ENCODE peak calls at places on chromosomes 13 and 19, in six cellular contexts. A, J, F, R, H and L are unnamed samples.

GRCh38 chr13:27336005-27336673 is 65.5 kb downstream of the RASL11A start:
- DNase-seq in A (no peak), H (no peak), J (peak), R (peak), F (no peak), L (no peak)

GRCh38 chr13:84400711-84401110 is 518.4 kb upstream of the SLITRK1 start:
- DNase-seq in R (peak), J (peak), A (no peak), F (no peak), H (no peak), L (no peak)

GRCh38 chr13:85825454-85825853 is 26.2 kb upstream of the SLITRK6 start:
- DNase-seq in H (no peak), F (no peak), A (no peak), R (no peak), J (no peak), L (no peak)

GRCh38 chr13:100434010-100434763 is 154.4 kb downstream of the GGACT start:
- DNase-seq in A (no peak), H (no peak), J (peak), F (no peak), R (no peak), L (no peak)

GRCh38 chr13:112055417-112056206 is 11.3 kb upstream of the SOX1 start:
- DNase-seq in R (no peak), F (no peak), A (peak), H (no peak), J (no peak), L (no peak)

GRCh38 chr13:109768176-109768575 is 18.2 kb downstream of the IRS2 start:
- DNase-seq in A (no peak), R (no peak), F (no peak), J (no peak), H (no peak), L (no peak)

GRCh38 chr13:19685034-19685433 is 51.6 kb downstream of the MPHOSPH8 start:
- DNase-seq in F (no peak), A (no peak), J (no peak), R (no peak), H (no peak), L (no peak)

GRCh38 chr19:29635963-29636362 is 29.3 kb upstream of the PLEKHF1 start:
- DNase-seq in R (no peak), F (no peak), H (no peak), J (no peak), A (no peak), L (no peak)

GRCh38 chr13:51040431-51040830 is 70.6 kb downstream of the C13orf42 start:
- DNase-seq in H (no peak), A (no peak), R (no peak), J (no peak), F (no peak), L (no peak)

GRCh38 chr19:8900421-8900820 is 68.2 kb downstream of the MBD3L1 start:
- DNase-seq in A (no peak), H (no peak), R (no peak), J (no peak), F (no peak), L (no peak)

GRCh38 chr19:38207543-38207942 is 16.5 kb downstream of the DPF1 start:
- DNase-seq in A (no peak), J (no peak), R (no peak), H (no peak), F (no peak), L (no peak)

GRCh38 chr19:55283548-55284393 is at the start of gene BRSK1:
- DNase-seq in R (no peak), H (peak), J (peak), F (no peak), A (peak), L (peak)

GRCh38 chr13:30744056-30744684 is 8.8 kb downstream of the ALOX5AP start:
- DNase-seq in F (no peak), H (no peak), R (no peak), A (no peak), J (no peak), L (no peak)

GRCh38 chr13:101474419-101474957 is 22.0 kb downstream of the ITGBL1 start:
- DNase-seq in R (peak), A (peak), J (peak), H (no peak), F (peak), L (no peak)

GRCh38 chr13:113589251-113589960 is 4.9 kb downstream of the TFDP1 start:
- DNase-seq in A (no peak), J (no peak), F (peak), H (peak), R (no peak), L (peak)

GRCh38 chr19:10001899-10002298 is 8.4 kb downstream of the COL5A3 start:
- DNase-seq in A (peak), H (peak), F (no peak), R (no peak), J (peak), L (peak)

GRCh38 chr19:35000647-35001501 is 751 bp downstream of the GRAMD1A start:
- DNase-seq in R (no peak), J (peak), F (no peak), A (peak), H (no peak), L (no peak)

GRCh38 chr19:44876930-44877530 is 14.0 kb upstream of the TOMM40 start:
- DNase-seq in R (no peak), J (no peak), F (no peak), H (no peak), A (no peak), L (no peak)

GRCh38 chr19:38294090-38294489 is 10.0 kb upstream of the C19orf33 start:
- DNase-seq in J (no peak), R (no peak), H (no peak), A (no peak), F (no peak), L (no peak)

GRCh38 chr19:40445945-40446784 is 2.0 kb upstream of the SERTAD3 start:
- DNase-seq in J (no peak), F (no peak), R (no peak), A (peak), H (no peak), L (no peak)

GRCh38 chr19:55386515-55386947 is 799 bp downstream of the RPL28 start:
- DNase-seq in A (no peak), H (no peak), J (no peak), R (no peak), F (no peak), L (no peak)

GRCh38 chr13:99978781-99979452 is 2.7 kb upstream of the ZIC2 start:
- DNase-seq in H (no peak), A (peak), R (no peak), J (no peak), F (no peak), L (no peak)

GRCh38 chr19:55312621-55313117 is 12.5 kb downstream of the TMEM150B start:
- DNase-seq in A (no peak), H (no peak), R (no peak), J (no peak), F (no peak), L (no peak)

GRCh38 chr19:12783226-12783848 is 7.9 kb upstream of the JUNB start:
- DNase-seq in R (no peak), J (no peak), F (no peak), A (no peak), H (no peak), L (peak)

GRCh38 chr13:67119481-67119883 is 110.7 kb downstream of the PCDH9 start:
- DNase-seq in A (no peak), F (no peak), R (peak), J (peak), H (no peak), L (no peak)

GRCh38 chr13:27619711-27620376 is 485 bp downstream of the LNX2 start:
- DNase-seq in R (no peak), A (no peak), H (peak), F (peak), J (peak), L (peak)

GRCh38 chr19:33301900-33302174 is 497 bp downstream of the CEBPA start:
- DNase-seq in F (no peak), J (no peak), R (no peak), A (peak), H (no peak), L (no peak)
- H3K4me3 ChIP-seq in F (peak), J (peak), R (no peak), A (peak), H (peak), L (peak)

GRCh38 chr13:47459512-47459911 is 541.6 kb downstream of the SUCLA2 start:
- DNase-seq in R (no peak), A (peak), J (peak), H (no peak), F (no peak), L (no peak)
- TF ChIP-seq CTCF in R (peak), A (peak), J (peak), H (no peak), F (peak), L (no peak)

GRCh38 chr19:18290250-18291018 is 9.0 kb upstream of the JUND start:
- DNase-seq in A (no peak), F (peak), H (peak), J (peak), R (no peak), L (no peak)

GRCh38 chr19:18289471-18290066 is 8.1 kb upstream of the JUND start:
- DNase-seq in F (no peak), R (no peak), A (no peak), J (no peak), H (no peak), L (no peak)

GRCh38 chr19:18292460-18292809 is 11.0 kb upstream of the JUND start:
- DNase-seq in R (no peak), A (no peak), J (no peak), F (no peak), H (no peak), L (no peak)

GRCh38 chr19:18291590-18292459 is 10.4 kb upstream of the JUND start:
- DNase-seq in R (no peak), A (peak), F (peak), H (peak), J (peak), L (peak)

GRCh38 chr19:18291019-18291524 is 9.7 kb upstream of the JUND start:
- DNase-seq in H (peak), J (peak), F (peak), R (no peak), A (no peak), L (no peak)
- H3K4me3 ChIP-seq in H (peak), J (peak), F (peak), R (peak), A (peak), L (peak)

DNA sequence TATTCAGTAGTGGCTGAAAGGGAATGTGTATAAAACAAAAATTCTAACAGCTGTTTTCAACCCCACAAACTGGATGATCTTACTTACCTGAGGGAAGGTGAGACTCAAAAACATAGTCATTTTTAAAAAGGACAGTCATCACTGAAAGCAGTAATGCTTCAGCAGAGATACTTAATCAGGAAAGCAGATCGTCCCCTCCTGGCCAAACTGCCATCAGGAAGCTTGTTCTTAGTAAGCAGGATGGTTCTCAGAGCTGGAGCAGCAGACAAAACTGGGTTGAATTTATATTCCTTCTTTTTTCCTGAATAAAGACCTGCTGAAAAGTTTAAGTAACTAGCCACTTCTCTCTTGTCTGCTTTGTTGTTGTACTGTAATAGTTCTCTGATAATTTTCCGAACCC is 1156.5 kb downstream of the OLFM4 start:
- DNase-seq in J (no peak), F (no peak), R (no peak), H (no peak), A (no peak), L (no peak)
- TF ChIP-seq CTCF in J (no peak), F (no peak), R (no peak), H (no peak), A (no peak), L (no peak)

DNA sequence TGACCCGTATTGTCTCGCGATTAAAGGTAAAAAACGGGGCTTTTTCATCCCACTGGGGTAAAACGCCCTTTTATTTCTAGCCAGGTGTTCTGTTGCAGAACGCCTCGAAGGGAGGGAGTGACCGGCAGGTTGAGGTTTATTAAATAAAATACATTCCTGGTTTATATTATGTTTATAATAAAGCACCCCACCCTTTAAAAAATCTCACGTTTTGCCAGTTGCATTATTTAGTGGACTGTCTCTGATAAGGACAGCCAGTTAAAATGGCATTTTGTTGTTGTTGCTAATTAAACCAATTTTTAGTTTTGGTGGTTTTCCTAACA is 25.1 kb upstream of the ZNF850 start:
- DNase-seq in R (no peak), F (no peak), H (no peak), A (no peak), J (no peak), L (no peak)
- H3K4me3 ChIP-seq in R (peak), F (peak), H (peak), A (no peak), J (peak), L (peak)